ENCODE peak calls at places on chromosomes 1 and 21, in six cellular contexts. R, A, U, I, H and J are unnamed samples.

GRCh38 chr1:71980543-71980942 is 301.8 kb downstream of the NEGR1 start:
- DNase-seq in U (no peak), A (no peak), R (no peak), I (no peak), H (no peak), J (no peak)

GRCh38 chr1:109762821-109763645 is 690 bp downstream of the EPS8L3 start:
- DNase-seq in I (no peak), H (no peak), A (no peak), R (no peak), U (peak), J (peak)

GRCh38 chr1:221664253-221664652 is 77.6 kb downstream of the DUSP10 start:
- DNase-seq in R (no peak), A (no peak), H (no peak), I (no peak), U (no peak), J (no peak)

GRCh38 chr1:35756064-35756463 is 13.7 kb downstream of the CLSPN start:
- DNase-seq in R (no peak), U (no peak), A (no peak), I (no peak), H (no peak), J (no peak)

GRCh38 chr1:110390096-110390495 is 730 bp downstream of the SLC16A4 start:
- DNase-seq in H (no peak), A (no peak), I (no peak), U (peak), R (no peak), J (no peak)

GRCh38 chr1:23563755-23564374 is 4.6 kb upstream of the ID3 start:
- DNase-seq in I (no peak), R (no peak), U (no peak), H (no peak), A (no peak), J (no peak)

GRCh38 chr21:16159213-16159970 is 429.6 kb downstream of the USP25 start:
- DNase-seq in H (no peak), I (no peak), A (no peak), U (no peak), R (no peak), J (no peak)

GRCh38 chr1:70887936-70888335 is 159.7 kb downstream of the PTGER3 start:
- DNase-seq in R (no peak), H (no peak), I (no peak), U (no peak), A (no peak), J (no peak)

GRCh38 chr1:21553116-21553926 is 44.1 kb downstream of the ALPL start:
- DNase-seq in I (no peak), A (no peak), U (peak), H (no peak), R (no peak), J (no peak)

GRCh38 chr1:233673146-233673946 is 59.4 kb downstream of the KCNK1 start:
- DNase-seq in I (no peak), A (no peak), R (no peak), H (no peak), U (no peak), J (no peak)